ENCODE peak calls at places on chromosomes 1 and 21, in five cellular contexts. X is Peyer's patch; S is effector memory CD4-positive, alpha-beta T cell; N is fibroblast of lung; D is ovary. G is an unnamed sample. For H3K9me3, the result is how much of the 10 kb centered on the place peaks cover.

GRCh38 chr1:186722711-186723309 is 42.6 kb upstream of the PTGS2 start:
- DNase-seq in X (no peak), S (no peak), N (peak), D (no peak), G (no peak)

GRCh38 chr1:193703655-193704054 is 517.2 kb upstream of the B3GALT2 start:
- DNase-seq in X (no peak), S (no peak), N (peak), D (no peak), G (no peak)

GRCh38 chr21:41868062-41868710 is 11.0 kb downstream of the PRDM15 start:
- DNase-seq in X (no peak), S (no peak), N (no peak), D (no peak), G (no peak)

GRCh38 chr1:156627313-156627880 is 8.2 kb downstream of the HAPLN2 start:
- DNase-seq in X (no peak), S (no peak), N (peak), D (no peak), G (peak)

GRCh38 chr1:201603613-201604232 is 64.8 kb downstream of the NAV1 start:
- DNase-seq in X (no peak), S (no peak), N (peak), D (no peak), G (no peak)

GRCh38 chr1:178496410-178497135 is at the start of gene CLEC20A:
- DNase-seq in X (peak), S (no peak), N (no peak), D (no peak), G (no peak)

GRCh38 chr1:94591791-94592565 is 50.4 kb upstream of the F3 start:
- DNase-seq in X (no peak), S (no peak), N (no peak), D (no peak), G (no peak)

GRCh38 chr1:56397409-56397808 is 182.0 kb downstream of the PLPP3 start:
- DNase-seq in X (no peak), S (no peak), N (no peak), D (no peak), G (no peak)

GRCh38 chr1:66360285-66360724 is 173.6 kb upstream of the SGIP1 start:
- DNase-seq in X (no peak), S (no peak), N (no peak), D (no peak), G (no peak)

GRCh38 chr1:174157157-174157806 is 2.0 kb upstream of the RABGAP1L start:
- DNase-seq in X (no peak), S (no peak), N (peak), D (no peak), G (no peak)

GRCh38 chr1:7471836-7472235 is 299.3 kb upstream of the VAMP3 start:
- DNase-seq in X (no peak), S (no peak), N (peak), D (no peak), G (peak)

GRCh38 chr1:208231929-208232360 is 12.2 kb downstream of the PLXNA2 start:
- DNase-seq in X (no peak), S (no peak), N (peak), D (no peak), G (no peak)

GRCh38 chr1:2594641-2595131 is 8.1 kb downstream of the PRXL2B start:
- DNase-seq in X (no peak), S (no peak), N (no peak), D (no peak), G (peak)

GRCh38 chr1:216919033-216919970 is 196.1 kb upstream of the ESRRG start:
- DNase-seq in X (no peak), S (no peak), N (no peak), D (no peak), G (no peak)

GRCh38 chr1:90114521-90115141 is 119.7 kb downstream of the ZNF326 start:
- DNase-seq in X (no peak), S (no peak), N (peak), D (no peak), G (no peak)

GRCh38 chr1:160739098-160739511 is at the start of gene SLAMF7:
- DNase-seq in X (no peak), S (no peak), N (no peak), D (no peak), G (no peak)

GRCh38 chr1:40796939-40797667 is 13.5 kb downstream of the KCNQ4 start:
- DNase-seq in X (no peak), S (no peak), N (peak), D (no peak), G (peak)

GRCh38 chr1:65174585-65174984 is 26.6 kb downstream of the AK4 start:
- DNase-seq in X (no peak), S (no peak), N (peak), D (peak), G (peak)

GRCh38 chr1:109379422-109379821 is 18.3 kb downstream of the SORT1 start:
- DNase-seq in X (no peak), S (no peak), N (no peak), D (no peak), G (no peak)

GRCh38 chr1:182657026-182657425 is 27.4 kb downstream of the RGS8 start:
- DNase-seq in X (no peak), S (no peak), N (no peak), D (no peak), G (no peak)

GRCh38 chr1:29934255-29934654 is 697.9 kb downstream of the PTPRU start:
- DNase-seq in X (no peak), S (no peak), N (no peak), D (no peak), G (no peak)

GRCh38 chr21:43866659-43867331 is 1.8 kb downstream of the AGPAT3 start:
- DNase-seq in X (peak), S (peak), N (no peak), D (no peak), G (peak)

GRCh38 chr1:176379626-176380339 is 83.2 kb upstream of the PAPPA2 start:
- DNase-seq in X (no peak), S (no peak), N (no peak), D (no peak), G (no peak)

GRCh38 chr1:158203693-158204457 is 23.2 kb downstream of the CD1D start:
- DNase-seq in X (no peak), S (no peak), N (peak), D (no peak), G (no peak)

GRCh38 chr1:109388208-109388711 is 9.5 kb downstream of the SORT1 start:
- DNase-seq in X (no peak), S (no peak), N (no peak), D (no peak), G (no peak)

GRCh38 chr1:28506907-28507246 is 1.0 kb downstream of the RCC1 start:
- DNase-seq in X (no peak), S (no peak), N (no peak), D (no peak), G (no peak)

GRCh38 chr1:245153645-245154428 is 948 bp upstream of the KIF26B start:
- DNase-seq in X (no peak), S (no peak), N (peak), D (peak), G (no peak)

GRCh38 chr1:199700551-199700950 is 327.0 kb upstream of the NR5A2 start:
- DNase-seq in X (no peak), S (no peak), N (no peak), D (no peak), G (no peak)

GRCh38 chr1:159800177-159800935 is 1.8 kb upstream of the FCRL6 start:
- DNase-seq in X (no peak), S (no peak), N (no peak), D (no peak), G (no peak)

GRCh38 chr1:64199154-64199553 is 4.3 kb upstream of the UBE2U start:
- DNase-seq in X (no peak), S (no peak), N (no peak), D (no peak), G (no peak)

GRCh38 chr1:18951818-18952391 is 4.6 kb downstream of the IFFO2 start:
- DNase-seq in X (no peak), S (peak), N (no peak), D (no peak), G (no peak)

GRCh38 chr1:46148318-46148717 is 15.9 kb upstream of the PIK3R3 start:
- DNase-seq in X (no peak), S (no peak), N (no peak), D (no peak), G (no peak)

GRCh38 chr1:116990612-116991151 is 10.9 kb upstream of the CD101 start:
- DNase-seq in X (no peak), S (no peak), N (peak), D (no peak), G (no peak)
- H3K4me3 ChIP-seq in X (no peak), S (no peak), N (no peak), D (no peak), G (no peak)

DNA sequence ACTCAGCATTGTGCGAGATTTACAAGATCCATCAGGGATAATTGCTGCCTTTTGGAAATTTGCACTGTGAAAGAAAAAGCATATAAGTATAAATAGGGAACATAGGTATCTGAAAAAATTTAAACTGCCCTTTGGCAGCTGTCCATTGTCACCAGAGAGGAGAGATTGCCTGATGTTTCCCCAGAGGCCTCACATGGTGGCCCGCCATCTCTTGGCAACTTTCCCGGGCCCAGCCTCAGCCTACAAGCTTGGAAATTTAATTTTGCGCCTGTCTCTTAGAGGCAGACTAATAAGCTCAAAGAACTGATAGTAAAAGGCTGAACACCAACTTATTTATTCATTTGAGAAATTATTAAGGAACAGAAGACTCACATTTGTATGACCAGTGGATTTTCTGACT is 120.8 kb downstream of the MAP3K21 start:
- DNase-seq in X (no peak), S (no peak), N (no peak), D (no peak), G (no peak)
- H3K9me3 ChIP-seq in X (under half), S (under half), N (under half), D (under half), G (under half)

DNA sequence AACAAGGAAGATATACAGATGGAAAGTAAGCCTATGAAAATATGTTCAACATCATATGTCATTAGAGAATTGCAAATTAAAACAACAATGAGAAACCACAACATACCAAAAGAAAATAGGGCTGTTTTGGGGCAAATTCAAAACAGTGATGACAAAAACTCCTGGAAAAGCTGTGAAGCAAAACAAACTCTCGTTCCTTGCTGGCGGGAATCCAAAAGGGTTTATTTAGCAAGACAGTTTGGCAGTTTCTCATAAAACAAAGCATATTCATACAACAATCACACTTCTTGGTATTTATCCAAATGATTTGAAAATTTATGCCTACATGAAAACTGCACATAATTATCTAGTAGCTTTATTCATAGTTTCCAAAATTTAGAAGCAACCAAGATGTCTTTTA is 44.4 kb downstream of the COL11A1 start:
- DNase-seq in X (no peak), S (no peak), N (no peak), D (no peak), G (no peak)
- H3K4me3 ChIP-seq in X (no peak), S (no peak), N (no peak), D (no peak), G (no peak)

GRCh38 chr21:27793901-27794300 is 827.0 kb upstream of the ADAMTS5 start:
- DNase-seq in X (no peak), S (no peak), N (no peak), D (no peak), G (no peak)
- H3K9me3 ChIP-seq in X (under half), S (under half), N (under half), D (under half), G (under half)

GRCh38 chr1:233614173-233614742 is 352 bp downstream of the KCNK1 start:
- DNase-seq in X (peak), S (no peak), N (peak), D (peak), G (peak)

GRCh38 chr1:233615571-233615970 is 1.7 kb downstream of the KCNK1 start:
- DNase-seq in X (no peak), S (no peak), N (no peak), D (no peak), G (no peak)

GRCh38 chr1:233613252-233614172 is at the start of gene KCNK1:
- DNase-seq in X (peak), S (no peak), N (peak), D (peak), G (peak)

GRCh38 chr1:233617025-233617424 is 3.1 kb downstream of the KCNK1 start:
- DNase-seq in X (no peak), S (no peak), N (no peak), D (no peak), G (no peak)

GRCh38 chr1:233614743-233615521 is 1.0 kb downstream of the KCNK1 start:
- DNase-seq in X (peak), S (no peak), N (no peak), D (no peak), G (peak)
- H3K4me3 ChIP-seq in X (peak), S (no peak), N (peak), D (peak), G (peak)

GRCh38 chr1:5661196-5662130 is 330.8 kb downstream of the NPHP4 start:
- DNase-seq in X (no peak), S (no peak), N (no peak), D (no peak), G (no peak)

GRCh38 chr1:5664906-5665875 is 327.0 kb downstream of the NPHP4 start:
- DNase-seq in X (no peak), S (no peak), N (no peak), D (no peak), G (no peak)

GRCh38 chr1:5667513-5668325 is 324.5 kb downstream of the NPHP4 start:
- DNase-seq in X (peak), S (no peak), N (no peak), D (no peak), G (peak)

GRCh38 chr1:5662362-5663126 is 329.7 kb downstream of the NPHP4 start:
- DNase-seq in X (no peak), S (no peak), N (no peak), D (no peak), G (no peak)

GRCh38 chr1:5664081-5664480 is 328.1 kb downstream of the NPHP4 start:
- DNase-seq in X (no peak), S (no peak), N (no peak), D (no peak), G (no peak)
- H3K9me3 ChIP-seq in X (under half), S (under half), N (under half), D (under half), G (under half)

DNA sequence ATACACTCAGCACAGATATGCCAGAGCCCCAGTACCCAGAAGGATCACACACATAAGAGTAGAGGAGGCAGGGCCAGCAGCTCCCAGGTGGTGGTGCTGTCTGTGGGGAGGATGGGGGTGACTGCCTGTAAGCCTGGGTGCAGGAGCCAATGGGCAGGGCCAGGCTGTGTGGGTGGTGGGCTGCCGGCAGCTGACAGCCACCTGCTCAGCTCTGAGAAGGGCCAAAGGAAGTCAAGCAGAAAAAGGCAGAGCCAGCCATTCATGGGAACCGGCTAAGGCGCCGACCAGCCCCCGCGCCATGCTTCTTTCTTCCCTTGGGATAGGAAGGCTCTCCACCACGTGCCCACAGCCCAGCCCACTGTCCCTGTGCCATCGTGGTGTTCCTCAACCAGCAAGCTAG is 14.1 kb downstream of the PIK3C2B start:
- DNase-seq in X (no peak), S (no peak), N (no peak), D (no peak), G (no peak)
- H3K4me3 ChIP-seq in X (no peak), S (no peak), N (no peak), D (no peak), G (no peak)

G was measured in pancreas.